ENCODE peak calls at places on chromosomes 11 and 22, in six cellular contexts. One of them, this sample, is unnamed.

GRCh38 chr11:38305682-38306081 is 1707.6 kb upstream of the RAG2 start:
- DNase-seq in amniotic epithelial cell: no peak
- DNase-seq in MM.1S: no peak
- DNase-seq in fibroblast of gingiva: no peak
- DNase-seq in pons: no peak
- DNase-seq in stomach: no peak
- DNase-seq in this sample: no peak

GRCh38 chr11:79312591-79313267 is 128.1 kb downstream of the TENM4 start:
- DNase-seq in amniotic epithelial cell: peak
- DNase-seq in MM.1S: no peak
- DNase-seq in fibroblast of gingiva: peak
- DNase-seq in pons: peak
- DNase-seq in stomach: no peak
- DNase-seq in this sample: no peak

GRCh38 chr11:57180141-57180561 is 1.6 kb upstream of the LRRC55 start:
- DNase-seq in amniotic epithelial cell: peak
- DNase-seq in MM.1S: no peak
- DNase-seq in fibroblast of gingiva: no peak
- DNase-seq in pons: no peak
- DNase-seq in stomach: no peak
- DNase-seq in this sample: no peak

GRCh38 chr22:30265131-30265720 is 1.4 kb downstream of the OSM start:
- DNase-seq in amniotic epithelial cell: no peak
- DNase-seq in MM.1S: no peak
- DNase-seq in fibroblast of gingiva: no peak
- DNase-seq in pons: no peak
- DNase-seq in stomach: no peak
- DNase-seq in this sample: no peak

GRCh38 chr11:34616830-34617504 is 3.9 kb upstream of the EHF start:
- DNase-seq in amniotic epithelial cell: peak
- DNase-seq in MM.1S: no peak
- DNase-seq in fibroblast of gingiva: no peak
- DNase-seq in pons: no peak
- DNase-seq in stomach: peak
- DNase-seq in this sample: no peak

GRCh38 chr11:110131386-110132123 is 38.4 kb downstream of the ZC3H12C start:
- DNase-seq in amniotic epithelial cell: no peak
- DNase-seq in MM.1S: no peak
- DNase-seq in fibroblast of gingiva: no peak
- DNase-seq in pons: peak
- DNase-seq in stomach: no peak
- DNase-seq in this sample: no peak

GRCh38 chr11:95058622-95059021 is 8.1 kb upstream of the SRSF8 start:
- DNase-seq in amniotic epithelial cell: peak
- DNase-seq in MM.1S: no peak
- DNase-seq in fibroblast of gingiva: no peak
- DNase-seq in pons: no peak
- DNase-seq in stomach: no peak
- DNase-seq in this sample: no peak

GRCh38 chr11:71499125-71499524 is 27.9 kb upstream of the KRTAP5-7 start:
- DNase-seq in amniotic epithelial cell: no peak
- DNase-seq in MM.1S: no peak
- DNase-seq in fibroblast of gingiva: no peak
- DNase-seq in pons: no peak
- DNase-seq in stomach: peak
- DNase-seq in this sample: no peak

GRCh38 chr11:119108151-119108856 is 1.2 kb downstream of the C2CD2L start:
- DNase-seq in amniotic epithelial cell: peak
- DNase-seq in MM.1S: peak
- DNase-seq in fibroblast of gingiva: no peak
- DNase-seq in pons: no peak
- DNase-seq in stomach: peak
- DNase-seq in this sample: no peak

GRCh38 chr11:7495997-7496545 is 10.8 kb downstream of the OLFML1 start:
- DNase-seq in amniotic epithelial cell: no peak
- DNase-seq in MM.1S: no peak
- DNase-seq in fibroblast of gingiva: no peak
- DNase-seq in pons: peak
- DNase-seq in stomach: no peak
- DNase-seq in this sample: no peak

GRCh38 chr11:36268337-36268931 is 20.8 kb downstream of the COMMD9 start:
- DNase-seq in amniotic epithelial cell: no peak
- DNase-seq in MM.1S: no peak
- DNase-seq in fibroblast of gingiva: no peak
- DNase-seq in pons: no peak
- DNase-seq in stomach: no peak
- DNase-seq in this sample: no peak

GRCh38 chr11:119065369-119065768 is 2.2 kb upstream of the VPS11 start:
- DNase-seq in amniotic epithelial cell: peak
- DNase-seq in MM.1S: peak
- DNase-seq in fibroblast of gingiva: peak
- DNase-seq in pons: peak
- DNase-seq in stomach: no peak
- DNase-seq in this sample: no peak

GRCh38 chr22:32058656-32059280 is 15.7 kb downstream of the SLC5A1 start:
- DNase-seq in amniotic epithelial cell: no peak
- DNase-seq in MM.1S: no peak
- DNase-seq in fibroblast of gingiva: peak
- DNase-seq in pons: no peak
- DNase-seq in stomach: no peak
- DNase-seq in this sample: no peak

GRCh38 chr11:101583180-101584128 is at the start of gene TRPC6:
- DNase-seq in amniotic epithelial cell: no peak
- DNase-seq in MM.1S: no peak
- DNase-seq in fibroblast of gingiva: peak
- DNase-seq in pons: no peak
- DNase-seq in stomach: no peak
- DNase-seq in this sample: no peak

GRCh38 chr11:76637491-76638266 is 32.9 kb downstream of the LRRC32 start:
- DNase-seq in amniotic epithelial cell: peak
- DNase-seq in MM.1S: no peak
- DNase-seq in fibroblast of gingiva: no peak
- DNase-seq in pons: no peak
- DNase-seq in stomach: no peak
- DNase-seq in this sample: no peak

GRCh38 chr11:72732329-72732728 is 19.9 kb downstream of the ARAP1 start:
- DNase-seq in amniotic epithelial cell: no peak
- DNase-seq in MM.1S: no peak
- DNase-seq in fibroblast of gingiva: peak
- DNase-seq in pons: no peak
- DNase-seq in stomach: no peak
- DNase-seq in this sample: no peak

GRCh38 chr22:27108425-27109114 is 451.2 kb downstream of the MIAT start:
- DNase-seq in amniotic epithelial cell: peak
- DNase-seq in MM.1S: no peak
- DNase-seq in fibroblast of gingiva: no peak
- DNase-seq in pons: peak
- DNase-seq in stomach: peak
- DNase-seq in this sample: no peak

GRCh38 chr11:2892215-2893020 is 6.8 kb upstream of the CDKN1C start:
- DNase-seq in amniotic epithelial cell: peak
- DNase-seq in MM.1S: peak
- DNase-seq in fibroblast of gingiva: peak
- DNase-seq in pons: no peak
- DNase-seq in stomach: peak
- DNase-seq in this sample: no peak

GRCh38 chr22:41899992-41900651 is 14.8 kb downstream of the SHISA8 start:
- DNase-seq in amniotic epithelial cell: no peak
- DNase-seq in MM.1S: no peak
- DNase-seq in fibroblast of gingiva: no peak
- DNase-seq in pons: no peak
- DNase-seq in stomach: no peak
- DNase-seq in this sample: no peak

GRCh38 chr11:8788616-8789015 is 106.0 kb downstream of the RPL27A start:
- DNase-seq in amniotic epithelial cell: no peak
- DNase-seq in MM.1S: peak
- DNase-seq in fibroblast of gingiva: no peak
- DNase-seq in pons: no peak
- DNase-seq in stomach: no peak
- DNase-seq in this sample: no peak

GRCh38 chr22:16959345-16959930 is 48.6 kb downstream of the GAB4 start:
- DNase-seq in amniotic epithelial cell: no peak
- DNase-seq in MM.1S: no peak
- DNase-seq in fibroblast of gingiva: no peak
- DNase-seq in pons: no peak
- DNase-seq in stomach: no peak
- DNase-seq in this sample: no peak

GRCh38 chr11:113184498-113184897 is 129.9 kb upstream of the TTC12 start:
- DNase-seq in amniotic epithelial cell: peak
- DNase-seq in MM.1S: no peak
- DNase-seq in fibroblast of gingiva: peak
- DNase-seq in pons: no peak
- DNase-seq in stomach: no peak
- DNase-seq in this sample: peak

GRCh38 chr11:77075425-77075905 is 8.7 kb downstream of the CAPN5 start:
- DNase-seq in amniotic epithelial cell: no peak
- DNase-seq in MM.1S: no peak
- DNase-seq in fibroblast of gingiva: no peak
- DNase-seq in pons: no peak
- DNase-seq in stomach: peak
- DNase-seq in this sample: no peak

GRCh38 chr22:49298834-49299750 is 528.6 kb downstream of the BRD1 start:
- DNase-seq in amniotic epithelial cell: no peak
- DNase-seq in MM.1S: no peak
- DNase-seq in fibroblast of gingiva: no peak
- DNase-seq in pons: no peak
- DNase-seq in stomach: peak
- DNase-seq in this sample: no peak

GRCh38 chr22:44758354-44758969 is 6.1 kb downstream of the ARHGAP8 start:
- DNase-seq in amniotic epithelial cell: peak
- DNase-seq in MM.1S: no peak
- DNase-seq in fibroblast of gingiva: no peak
- DNase-seq in pons: no peak
- DNase-seq in stomach: no peak
- DNase-seq in this sample: no peak

GRCh38 chr11:12157241-12157661 is 46.9 kb downstream of the MICAL2 start:
- DNase-seq in amniotic epithelial cell: peak
- DNase-seq in MM.1S: no peak
- DNase-seq in fibroblast of gingiva: peak
- DNase-seq in pons: peak
- DNase-seq in stomach: no peak
- DNase-seq in this sample: no peak

GRCh38 chr22:19559956-19560355 is 35.7 kb upstream of the CLDN5 start:
- DNase-seq in amniotic epithelial cell: no peak
- DNase-seq in MM.1S: no peak
- DNase-seq in fibroblast of gingiva: no peak
- DNase-seq in pons: no peak
- DNase-seq in stomach: no peak
- DNase-seq in this sample: no peak

GRCh38 chr22:44158766-44159165 is 22.0 kb upstream of the PARVG start:
- DNase-seq in amniotic epithelial cell: peak
- DNase-seq in MM.1S: no peak
- DNase-seq in fibroblast of gingiva: no peak
- DNase-seq in pons: peak
- DNase-seq in stomach: no peak
- DNase-seq in this sample: no peak

GRCh38 chr11:11027271-11027670 is 169.4 kb upstream of the ZBED5 start:
- DNase-seq in amniotic epithelial cell: peak
- DNase-seq in MM.1S: no peak
- DNase-seq in fibroblast of gingiva: peak
- DNase-seq in pons: peak
- DNase-seq in stomach: no peak
- DNase-seq in this sample: no peak

GRCh38 chr11:122721964-122722266 is 66.4 kb downstream of the UBASH3B start:
- DNase-seq in amniotic epithelial cell: peak
- DNase-seq in MM.1S: no peak
- DNase-seq in fibroblast of gingiva: peak
- DNase-seq in pons: no peak
- DNase-seq in stomach: no peak
- DNase-seq in this sample: no peak

GRCh38 chr11:109704432-109704831 is 282.4 kb downstream of the C11orf87 start:
- DNase-seq in amniotic epithelial cell: no peak
- DNase-seq in MM.1S: no peak
- DNase-seq in fibroblast of gingiva: no peak
- DNase-seq in pons: no peak
- DNase-seq in stomach: no peak
- DNase-seq in this sample: no peak

GRCh38 chr11:123168236-123168635 is 26.8 kb downstream of the CLMP start:
- DNase-seq in amniotic epithelial cell: peak
- DNase-seq in MM.1S: no peak
- DNase-seq in fibroblast of gingiva: no peak
- DNase-seq in pons: no peak
- DNase-seq in stomach: no peak
- DNase-seq in this sample: no peak

GRCh38 chr22:23255506-23255905 is 75.2 kb downstream of the BCR start:
- DNase-seq in amniotic epithelial cell: no peak
- DNase-seq in MM.1S: no peak
- DNase-seq in fibroblast of gingiva: no peak
- DNase-seq in pons: no peak
- DNase-seq in stomach: no peak
- DNase-seq in this sample: no peak

GRCh38 chr11:69292221-69292648 is 1.7 kb upstream of the MYEOV start:
- DNase-seq in amniotic epithelial cell: peak
- DNase-seq in MM.1S: peak
- DNase-seq in fibroblast of gingiva: no peak
- DNase-seq in pons: no peak
- DNase-seq in stomach: no peak
- DNase-seq in this sample: no peak

GRCh38 chr11:61370349-61371005 is 8.3 kb downstream of the TMEM138 start:
- DNase-seq in amniotic epithelial cell: no peak
- DNase-seq in MM.1S: no peak
- DNase-seq in fibroblast of gingiva: no peak
- DNase-seq in pons: no peak
- DNase-seq in stomach: no peak
- DNase-seq in this sample: no peak

GRCh38 chr11:8018742-8019631 is 31.9 kb downstream of the EIF3F start:
- DNase-seq in amniotic epithelial cell: peak
- DNase-seq in MM.1S: peak
- DNase-seq in fibroblast of gingiva: peak
- DNase-seq in pons: peak
- DNase-seq in stomach: peak
- DNase-seq in this sample: peak